ENCODE peak calls at places on chromosomes 1 and 21, in four cellular contexts. B, D, E and O are unnamed samples.

GRCh38 chr1:163874070-163874469 is 552.3 kb downstream of the NUF2 start:
- DNase-seq in B (no peak), D (peak), E (no peak), O (no peak)

GRCh38 chr1:154557939-154558609 is 388 bp downstream of the UBE2Q1 start:
- DNase-seq in D (no peak), E (no peak), B (peak), O (no peak)

GRCh38 chr1:221335161-221336101 is 406.5 kb downstream of the DUSP10 start:
- DNase-seq in D (peak), B (no peak), E (no peak), O (peak)

GRCh38 chr21:33655591-33656221 is 13.4 kb downstream of the ITSN1 start:
- DNase-seq in D (no peak), B (no peak), E (no peak), O (no peak)

GRCh38 chr1:111366256-111366655 is 61.3 kb downstream of the OVGP1 start:
- DNase-seq in E (no peak), D (no peak), B (no peak), O (no peak)

GRCh38 chr1:107535091-107535490 is 394.3 kb downstream of the NTNG1 start:
- DNase-seq in D (peak), E (no peak), B (no peak), O (no peak)

GRCh38 chr21:41632748-41633475 is 125.0 kb upstream of the TMPRSS2 start:
- DNase-seq in D (no peak), B (no peak), E (no peak), O (no peak)

GRCh38 chr1:54006508-54006907 is 11.5 kb downstream of the LDLRAD1 start:
- DNase-seq in B (no peak), D (peak), E (no peak), O (no peak)

GRCh38 chr21:45161039-45161945 is 86.9 kb downstream of the ADARB1 start:
- DNase-seq in D (no peak), B (no peak), E (no peak), O (no peak)

GRCh38 chr1:247338723-247339270 is 7.1 kb upstream of the ZNF496 start:
- DNase-seq in E (no peak), D (no peak), B (no peak), O (peak)

GRCh38 chr1:27971674-27972073 is 11.9 kb downstream of the XKR8 start:
- DNase-seq in E (no peak), D (peak), B (no peak), O (no peak)

GRCh38 chr1:14413809-14414208 is 184.7 kb upstream of the KAZN start:
- DNase-seq in D (no peak), E (no peak), B (no peak), O (no peak)

GRCh38 chr1:202621446-202621845 is 88.8 kb downstream of the SYT2 start:
- DNase-seq in D (no peak), E (no peak), B (no peak), O (no peak)

GRCh38 chr1:119075614-119076013 is 64.8 kb downstream of the WARS2 start:
- DNase-seq in D (no peak), B (no peak), E (no peak), O (no peak)

GRCh38 chr21:39084979-39085729 is 98.1 kb downstream of the PSMG1 start:
- DNase-seq in B (no peak), D (no peak), E (no peak), O (peak)
- TF ChIP-seq TCF12 in B (no peak), D (no peak), E (no peak), O (no peak)

DNA sequence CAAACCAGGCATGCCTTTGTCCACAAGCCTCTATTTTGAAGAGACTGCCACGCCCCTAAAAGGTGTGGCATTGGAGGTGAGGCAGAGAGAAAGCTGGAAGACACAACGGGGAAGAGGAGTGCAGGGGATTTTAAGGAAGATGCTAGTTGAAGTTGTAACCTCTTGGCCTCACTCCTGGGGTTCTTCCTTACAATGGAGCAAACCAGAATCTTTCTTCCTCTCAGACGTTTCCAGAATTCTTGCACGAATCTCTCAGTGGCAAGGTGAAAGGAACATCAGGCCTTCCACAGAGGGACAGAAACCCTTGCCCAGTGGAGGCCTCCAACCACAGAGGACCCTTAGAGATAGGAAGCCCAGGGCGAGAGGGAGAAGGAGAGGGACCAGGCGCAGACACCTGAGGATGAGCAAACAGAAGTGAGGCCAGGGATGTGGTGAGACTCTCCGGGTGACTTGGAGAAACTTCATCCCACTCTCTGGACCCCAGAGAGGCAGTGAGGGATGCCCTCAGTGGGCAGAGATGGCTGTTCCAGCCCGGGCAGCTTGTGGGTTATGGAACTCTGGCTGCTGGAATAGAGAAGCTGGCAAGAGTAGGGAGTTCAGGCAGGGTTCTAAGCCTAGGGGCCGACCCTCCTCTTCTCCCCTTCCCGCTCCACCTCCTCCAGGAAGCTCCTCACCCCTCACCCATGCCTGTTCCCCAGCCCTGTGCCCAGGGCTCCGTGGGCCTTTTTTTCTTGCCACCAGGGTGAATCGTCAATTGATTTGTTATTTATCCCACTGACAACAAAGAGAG is 136.8 kb upstream of the RUNX3 start:
- DNase-seq in D (no peak), B (no peak), E (no peak), O (no peak)
- TF ChIP-seq TCF12 in D (no peak), B (no peak), E (no peak), O (no peak)

DNA sequence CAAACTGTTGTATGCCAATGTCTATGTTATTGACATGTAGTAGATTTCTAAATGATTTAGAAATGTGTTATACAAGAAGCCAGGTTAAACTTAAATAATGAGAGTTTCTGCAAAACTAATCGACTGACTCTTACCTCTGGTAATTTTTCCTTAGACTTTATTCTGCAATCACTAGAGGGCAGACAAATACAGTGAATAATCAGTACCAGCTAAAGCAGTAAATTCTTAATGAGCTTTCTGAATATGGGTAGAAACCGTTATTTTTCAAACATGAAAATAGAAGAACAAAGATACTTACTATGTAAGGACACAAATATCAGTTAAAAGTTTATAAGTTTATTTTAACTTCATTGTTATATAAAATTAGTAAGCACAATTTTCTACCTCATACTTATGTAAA is 97.9 kb upstream of the RGS1 start:
- DNase-seq in B (no peak), E (peak), D (peak), O (peak)
- TF ChIP-seq TCF12 in B (no peak), E (no peak), D (no peak), O (no peak)

DNA sequence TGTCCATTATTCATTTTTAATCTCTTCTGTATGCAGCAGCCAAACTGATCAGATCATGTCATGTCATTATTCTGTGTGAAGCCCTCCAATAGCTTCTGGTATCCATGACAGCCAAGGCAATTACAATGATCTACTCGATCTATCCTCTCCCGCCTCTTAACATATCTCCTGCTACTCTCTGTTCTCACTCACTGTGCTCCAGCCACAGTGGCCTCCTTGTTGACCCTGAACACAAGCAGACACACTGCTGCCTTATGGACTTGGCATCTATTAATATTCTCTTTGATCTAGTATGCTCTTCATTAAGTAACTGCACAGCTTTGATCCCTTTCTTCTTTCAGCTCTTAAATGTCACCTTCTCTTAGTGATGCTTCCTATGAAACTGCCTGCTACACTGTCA is 59.5 kb downstream of the TPR start:
- DNase-seq in D (no peak), B (no peak), E (no peak), O (no peak)
- TF ChIP-seq TCF12 in D (no peak), B (no peak), E (no peak), O (no peak)

GRCh38 chr1:9369964-9370788 is 77.5 kb downstream of the SPSB1 start:
- DNase-seq in B (no peak), D (no peak), E (no peak), O (no peak)

GRCh38 chr1:9373614-9374013 is 80.9 kb downstream of the SPSB1 start:
- DNase-seq in E (no peak), B (no peak), D (no peak), O (no peak)

GRCh38 chr1:9371951-9372350 is 79.3 kb downstream of the SPSB1 start:
- DNase-seq in B (no peak), D (no peak), E (no peak), O (no peak)

GRCh38 chr1:9368356-9368755 is 75.7 kb downstream of the SPSB1 start:
- DNase-seq in D (no peak), B (no peak), E (no peak), O (no peak)

GRCh38 chr1:9371391-9371935 is 78.8 kb downstream of the SPSB1 start:
- DNase-seq in D (peak), B (no peak), E (no peak), O (peak)
- TF ChIP-seq TCF12 in D (no peak), B (no peak), E (no peak), O (no peak)

GRCh38 chr1:214586621-214587020 is 16.4 kb upstream of the CENPF start:
- DNase-seq in E (no peak), B (no peak), D (no peak), O (no peak)

GRCh38 chr1:214583824-214584554 is 19.0 kb upstream of the CENPF start:
- DNase-seq in B (no peak), E (no peak), D (no peak), O (no peak)

GRCh38 chr1:214587165-214587564 is 15.8 kb upstream of the CENPF start:
- DNase-seq in D (no peak), E (no peak), B (no peak), O (no peak)

GRCh38 chr1:214583113-214583512 is 19.9 kb upstream of the CENPF start:
- DNase-seq in B (no peak), D (no peak), E (no peak), O (no peak)

DNA sequence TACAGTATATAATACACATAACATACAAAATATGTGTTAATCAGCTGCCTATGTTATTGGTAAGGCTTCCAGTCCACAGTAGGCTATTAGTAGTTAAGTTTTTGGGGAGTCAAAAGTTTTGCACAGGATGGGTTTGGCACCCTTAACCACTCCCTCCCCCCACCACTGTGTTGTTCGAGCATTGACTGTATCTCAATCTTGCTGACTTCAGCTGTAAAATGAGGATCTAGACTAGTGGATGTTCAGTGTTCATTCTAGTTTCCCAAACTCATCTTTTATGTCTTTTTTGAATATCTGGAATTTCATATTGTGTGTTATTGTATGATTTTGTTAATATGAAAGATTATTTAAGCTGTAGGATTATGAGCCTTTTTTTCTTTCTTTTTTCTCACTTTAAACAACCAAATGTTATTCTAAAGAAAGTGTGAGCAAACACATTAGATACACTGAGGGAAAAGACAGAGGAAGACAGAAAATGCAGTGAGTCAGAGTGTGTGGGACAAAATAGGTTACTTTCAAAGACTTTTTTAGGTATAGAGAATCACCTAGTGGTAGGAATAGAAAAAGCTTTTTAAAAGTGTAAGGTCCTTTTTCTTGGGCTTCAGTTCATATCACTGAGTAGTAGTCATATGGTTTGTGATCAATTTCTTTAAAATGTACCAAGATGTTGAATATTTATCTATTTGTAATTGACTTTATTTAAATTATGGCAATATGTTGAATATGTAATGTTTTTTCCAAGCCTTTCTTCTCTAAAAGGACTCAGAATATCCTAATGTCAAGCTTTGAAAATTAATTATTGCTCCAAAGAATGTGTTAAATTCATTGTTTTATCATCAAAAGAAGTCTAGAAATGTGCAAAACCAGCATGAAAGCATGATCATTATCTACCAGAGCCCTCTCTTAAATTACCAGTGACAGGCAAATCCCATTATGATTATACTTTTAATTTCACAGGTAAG is 17.9 kb upstream of the CENPF start:
- DNase-seq in D (no peak), B (no peak), E (no peak), O (peak)
- TF ChIP-seq TCF12 in D (no peak), B (no peak), E (no peak), O (no peak)

GRCh38 chr1:151176514-151177045 is 799 bp upstream of the TMOD4 start:
- DNase-seq in E (no peak), D (no peak), B (no peak), O (no peak)

GRCh38 chr1:151175036-151175741 is 592 bp downstream of the TMOD4 start:
- DNase-seq in D (no peak), B (no peak), E (no peak), O (no peak)

GRCh38 chr1:151171190-151171589 is 4.6 kb downstream of the TMOD4 start:
- DNase-seq in B (no peak), D (no peak), E (no peak), O (no peak)

DNA sequence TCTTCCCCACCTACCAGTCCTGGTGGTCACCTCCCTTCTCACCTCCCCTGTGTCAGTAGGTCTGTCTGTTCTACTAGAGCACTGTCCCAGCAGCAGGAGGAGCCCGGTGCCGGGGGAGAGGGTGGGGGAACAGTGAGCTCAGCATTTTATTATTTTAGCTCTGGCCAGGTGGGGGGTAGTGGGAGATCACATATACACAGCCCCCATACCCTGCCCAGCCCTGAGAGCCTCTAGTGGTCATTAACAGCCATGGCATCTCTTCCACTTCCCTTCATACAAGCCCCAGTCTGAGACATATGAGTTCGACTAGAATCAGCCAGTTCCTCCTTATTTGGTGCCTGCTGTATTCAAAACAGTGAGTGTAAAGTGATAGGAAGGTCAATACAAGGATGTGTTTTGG is at the start of gene TMOD4:
- DNase-seq in B (no peak), E (no peak), D (peak), O (no peak)
- TF ChIP-seq TCF12 in B (no peak), E (no peak), D (no peak), O (no peak)